ENCODE peak calls at places on chromosomes 11 and 22, in nine cellular contexts. W is cerebellum, H is DND-41, R is endodermal cell, V is SHP77, C is nephron progenitor cell, T is NCI-H526 treated with DMSO at 0.1 percent for 48 hours, I is A549, Y is GM12891. N is an unnamed sample.

GRCh38 chr22:50341977-50342650 is 1.0 kb upstream of the PPP6R2 start:
- DNase-seq in H (peak), W (peak), V (peak), T (peak), Y (peak), C (peak), R (peak), I (peak), N (peak)

GRCh38 chr11:67416416-67417335 is 1.2 kb downstream of the CARNS1 start:
- DNase-seq in H (peak), W (no peak), Y (no peak), T (no peak), I (peak), C (no peak), V (peak), R (no peak), N (no peak)

GRCh38 chr11:33177676-33178336 is 16.5 kb upstream of the CSTF3 start:
- DNase-seq in R (peak), I (no peak), H (no peak), Y (no peak), T (no peak), C (no peak), V (no peak), W (no peak), N (no peak)

GRCh38 chr22:42114721-42115120 is 15.9 kb downstream of the CYP2D6 start:
- DNase-seq in Y (no peak), W (peak), R (peak), V (peak), C (no peak), T (no peak), H (no peak), I (peak), N (no peak)

GRCh38 chr11:2798951-2799761 is 86.4 kb downstream of the CDKN1C start:
- DNase-seq in C (no peak), I (no peak), W (no peak), H (no peak), T (no peak), V (no peak), Y (no peak), R (peak), N (no peak)

GRCh38 chr22:50123119-50123518 is 33.3 kb downstream of the MOV10L1 start:
- DNase-seq in C (no peak), I (no peak), V (no peak), R (no peak), Y (no peak), T (no peak), W (no peak), H (no peak), N (no peak)

GRCh38 chr11:82949352-82949751 is 47.8 kb downstream of the DDIAS start:
- DNase-seq in Y (no peak), T (no peak), C (no peak), R (no peak), I (no peak), V (no peak), W (no peak), H (no peak), N (no peak)

GRCh38 chr22:29972121-29972520 is 89.1 kb downstream of the MTMR3 start:
- DNase-seq in V (no peak), Y (no peak), W (no peak), T (no peak), H (no peak), R (no peak), I (no peak), C (no peak), N (no peak)

GRCh38 chr11:30560345-30561106 is 25.6 kb downstream of the MPPED2 start:
- DNase-seq in Y (no peak), T (peak), H (no peak), C (no peak), V (no peak), I (no peak), R (no peak), W (no peak), N (no peak)

GRCh38 chr11:125300791-125301218 is 136.3 kb downstream of the PKNOX2 start:
- DNase-seq in C (no peak), H (no peak), Y (no peak), T (no peak), V (no peak), W (no peak), I (peak), R (no peak), N (no peak)

GRCh38 chr11:133163463-133164419 is 368.6 kb downstream of the OPCML start:
- DNase-seq in T (peak), W (peak), Y (peak), V (peak), R (peak), H (peak), I (peak), C (peak), N (peak)